ENCODE peak calls at places on chromosomes 6 and 20, in four cellular contexts. M is RCC 7860, J is NCI-H748 treated with DMSO at 0.1 percent for 48 hours, X is NCI-H1105 treated with DMSO at 0.1 percent for 48 hours. G is an unnamed sample.

GRCh38 chr20:45823949-45824835 is 2.9 kb downstream of the TNNC2 start:
- DNase-seq in M (no peak), J (no peak), X (no peak), G (peak; percentile 9)

GRCh38 chr6:31657406-31658157 is 1.9 kb downstream of the APOM start:
- DNase-seq in M (no peak), J (no peak), X (no peak), G (no peak)

GRCh38 chr6:107600111-107600510 is 110.2 kb downstream of the SOBP start:
- DNase-seq in M (no peak), J (no peak), X (no peak), G (no peak)

GRCh38 chr20:57957397-57958049 is 247.7 kb upstream of the PMEPA1 start:
- DNase-seq in M (no peak), J (no peak), X (no peak), G (peak; percentile 39)

GRCh38 chr6:24332306-24332705 is 25.6 kb downstream of the DCDC2 start:
- DNase-seq in M (peak; percentile 95), J (no peak), X (no peak), G (no peak)

GRCh38 chr20:47489448-47489872 is 12.2 kb upstream of the NCOA3 start:
- DNase-seq in M (no peak), J (no peak), X (no peak), G (no peak)

GRCh38 chr20:37072293-37073196 is 23.3 kb downstream of the RBL1 start:
- DNase-seq in M (no peak), J (no peak), X (no peak), G (no peak)

GRCh38 chr6:5341845-5342244 is 80.5 kb downstream of the FARS2 start:
- DNase-seq in M (no peak), J (no peak), X (no peak), G (no peak)

GRCh38 chr6:126175251-126175650 is 164.7 kb upstream of the CENPW start:
- DNase-seq in M (no peak), J (no peak), X (no peak), G (no peak)

GRCh38 chr20:58538752-58539151 is 23.6 kb upstream of the APCDD1L start:
- DNase-seq in M (peak; percentile 92), J (no peak), X (no peak), G (no peak)

GRCh38 chr20:44896583-44896982 is 11.1 kb downstream of the YWHAB start:
- DNase-seq in M (no peak), J (no peak), X (no peak), G (no peak)

GRCh38 chr6:38797391-38797790 is 82.3 kb downstream of the DNAH8 start:
- DNase-seq in M (no peak), J (no peak), X (no peak), G (no peak)

GRCh38 chr6:158066161-158066781 is 84.6 kb downstream of the SYNJ2 start:
- DNase-seq in M (no peak), J (no peak), X (no peak), G (no peak)

GRCh38 chr6:120681204-120681603 is 653.1 kb downstream of the TBC1D32 start:
- DNase-seq in M (no peak), J (no peak), X (no peak), G (no peak)

GRCh38 chr6:111972714-111973678 is 80.9 kb upstream of the CCN6 start:
- DNase-seq in M (peak; percentile 77), J (no peak), X (no peak), G (no peak)

GRCh38 chr20:49484180-49485140 is 2.0 kb upstream of the KCNB1 start:
- DNase-seq in M (peak; percentile 54), J (peak; percentile 47), X (peak; percentile 86), G (peak; percentile 92)

GRCh38 chr6:63458480-63459115 is 113.7 kb upstream of the LOC128125822 start:
- DNase-seq in M (no peak), J (no peak), X (no peak), G (no peak)

GRCh38 chr6:37830225-37830624 is 10.7 kb downstream of the ZFAND3 start:
- DNase-seq in M (no peak), J (no peak), X (no peak), G (no peak)

GRCh38 chr6:1643111-1643510 is 33.4 kb downstream of the FOXC1 start:
- DNase-seq in M (no peak), J (no peak), X (no peak), G (no peak)

GRCh38 chr6:40788661-40789111 is 201.5 kb upstream of the LRFN2 start:
- DNase-seq in M (no peak), J (no peak), X (no peak), G (no peak)

GRCh38 chr6:46563924-46564323 is 72.7 kb upstream of the RCAN2 start:
- DNase-seq in M (no peak), J (no peak), X (no peak), G (no peak)

GRCh38 chr20:4026093-4026601 is 10.8 kb upstream of the RNF24 start:
- DNase-seq in M (no peak), J (no peak), X (peak; percentile 9), G (peak; percentile 47)

GRCh38 chr6:53119772-53120409 is 28.8 kb downstream of the GCM1 start:
- DNase-seq in M (no peak), J (peak; percentile 73), X (peak; percentile 5), G (no peak)

GRCh38 chr6:143609972-143610371 is 67.8 kb upstream of the PHACTR2 start:
- DNase-seq in M (no peak), J (no peak), X (no peak), G (no peak)

GRCh38 chr20:59831024-59831900 is 102.2 kb downstream of the SYCP2 start:
- DNase-seq in M (no peak), J (no peak), X (peak; percentile 46), G (peak; percentile 78)

GRCh38 chr20:9963029-9963428 is 71.8 kb upstream of the ANKEF1 start:
- DNase-seq in M (no peak), J (no peak), X (no peak), G (no peak)

GRCh38 chr6:31042801-31043200 is 32.5 kb downstream of the MUC22 start:
- DNase-seq in M (no peak), J (no peak), X (no peak), G (no peak)

GRCh38 chr6:209432-210103 is 82.7 kb upstream of the DUSP22 start:
- DNase-seq in M (no peak), J (no peak), X (no peak), G (no peak)

GRCh38 chr20:37943501-37944455 is 40.9 kb downstream of the VSTM2L start:
- DNase-seq in M (no peak), J (no peak), X (no peak), G (no peak)

GRCh38 chr20:9531581-9531980 is 17.2 kb downstream of the LAMP5 start:
- DNase-seq in M (no peak), J (no peak), X (no peak), G (no peak)

GRCh38 chr6:154092336-154092962 is 53.4 kb downstream of the OPRM1 start:
- DNase-seq in M (no peak), J (no peak), X (no peak), G (no peak)

GRCh38 chr6:33787954-33788693 is 806 bp downstream of the LEMD2 start:
- DNase-seq in M (peak; percentile 51), J (peak; percentile 54), X (peak; percentile 35), G (peak; percentile 78)

GRCh38 chr6:6717953-6718352 is 129.4 kb downstream of the LY86 start:
- DNase-seq in M (no peak), J (no peak), X (no peak), G (no peak)

GRCh38 chr6:30707281-30707850 is 9.7 kb downstream of the MDC1 start:
- DNase-seq in M (no peak), J (peak; percentile 34), X (peak; percentile 86), G (peak; percentile 92)

GRCh38 chr6:108227290-108227689 is 33.5 kb downstream of the SNX3 start:
- DNase-seq in M (no peak), J (no peak), X (no peak), G (no peak)

GRCh38 chr20:62935968-62936585 is 1.9 kb upstream of the GID8 start:
- DNase-seq in M (no peak), J (no peak), X (no peak), G (no peak)

GRCh38 chr20:44582321-44583025 is at the start of gene PKIG:
- DNase-seq in M (no peak), J (no peak), X (no peak), G (peak; percentile 48)

GRCh38 chr6:110890288-110890687 is 15.7 kb downstream of the AMD1 start:
- DNase-seq in M (no peak), J (no peak), X (no peak), G (no peak)

GRCh38 chr6:121430514-121431460 is 4.7 kb upstream of the GJA1 start:
- DNase-seq in M (no peak), J (no peak), X (peak; percentile 56), G (peak; percentile 32)